ENCODE peak calls at places on chromosomes 11 and 22, in nine cellular contexts. O is vagina, P is kidney epithelial cell, L is A549, D is heart left ventricle, W is dorsolateral prefrontal cortex, Q is upper lobe of right lung, U is left ventricle myocardium inferior, B is heart right ventricle. Z is an unnamed sample.

GRCh38 chr11:123188508-123189165 is 6.4 kb downstream of the CLMP start:
- DNase-seq in O (no peak), B (no peak), Q (no peak), U (no peak), W (peak), D (no peak), P (no peak), L (no peak), Z (no peak)

GRCh38 chr22:22392131-22392530 is 116.4 kb downstream of the ZNF280B start:
- DNase-seq in D (no peak), U (no peak), B (no peak), P (no peak), W (no peak), Q (no peak), L (no peak), O (peak), Z (no peak)

GRCh38 chr22:18060646-18061620 is 16.9 kb upstream of the PEX26 start:
- DNase-seq in L (peak), Q (peak), D (no peak), U (no peak), W (no peak), P (peak), B (no peak), O (no peak), Z (no peak)

GRCh38 chr22:30204742-30205111 is 41.8 kb downstream of the LIF start:
- DNase-seq in L (no peak), Q (no peak), O (no peak), P (no peak), B (no peak), U (no peak), D (no peak), W (peak), Z (no peak)

GRCh38 chr22:36238348-36239149 is 778 bp downstream of the APOL2 start:
- DNase-seq in L (no peak), D (no peak), B (no peak), P (no peak), O (peak), W (no peak), Q (no peak), U (no peak), Z (no peak)

GRCh38 chr11:81092517-81092916 is 1641.1 kb downstream of the FAM181B start:
- DNase-seq in U (no peak), D (no peak), Q (no peak), W (no peak), B (no peak), P (no peak), O (no peak), L (no peak), Z (no peak)

GRCh38 chr11:77446911-77447629 is 26.8 kb downstream of the PAK1 start:
- DNase-seq in Q (no peak), O (no peak), P (no peak), U (no peak), D (no peak), B (no peak), L (no peak), W (no peak), Z (no peak)

GRCh38 chr11:100969008-100969407 is 160.6 kb downstream of the PGR start:
- DNase-seq in O (no peak), L (no peak), D (no peak), P (no peak), Q (no peak), U (no peak), W (no peak), B (no peak), Z (no peak)

GRCh38 chr11:30125461-30125860 is 105.4 kb upstream of the FSHB start:
- DNase-seq in O (no peak), W (no peak), B (no peak), L (no peak), U (no peak), D (no peak), Q (no peak), P (no peak), Z (no peak)

GRCh38 chr11:34214961-34215805 is 109.8 kb downstream of the NAT10 start:
- DNase-seq in Q (no peak), W (no peak), L (peak), P (peak), D (no peak), B (no peak), U (no peak), O (no peak), Z (no peak)

GRCh38 chr22:28369849-28370248 is 309.8 kb downstream of the TTC28 start:
- DNase-seq in Q (no peak), B (no peak), P (no peak), L (no peak), D (no peak), O (no peak), U (no peak), W (no peak), Z (no peak)

GRCh38 chr22:31853736-31854500 is 90.4 kb upstream of the YWHAH start:
- DNase-seq in B (no peak), P (no peak), O (no peak), W (no peak), L (no peak), D (no peak), U (no peak), Q (no peak), Z (no peak)

DNA sequence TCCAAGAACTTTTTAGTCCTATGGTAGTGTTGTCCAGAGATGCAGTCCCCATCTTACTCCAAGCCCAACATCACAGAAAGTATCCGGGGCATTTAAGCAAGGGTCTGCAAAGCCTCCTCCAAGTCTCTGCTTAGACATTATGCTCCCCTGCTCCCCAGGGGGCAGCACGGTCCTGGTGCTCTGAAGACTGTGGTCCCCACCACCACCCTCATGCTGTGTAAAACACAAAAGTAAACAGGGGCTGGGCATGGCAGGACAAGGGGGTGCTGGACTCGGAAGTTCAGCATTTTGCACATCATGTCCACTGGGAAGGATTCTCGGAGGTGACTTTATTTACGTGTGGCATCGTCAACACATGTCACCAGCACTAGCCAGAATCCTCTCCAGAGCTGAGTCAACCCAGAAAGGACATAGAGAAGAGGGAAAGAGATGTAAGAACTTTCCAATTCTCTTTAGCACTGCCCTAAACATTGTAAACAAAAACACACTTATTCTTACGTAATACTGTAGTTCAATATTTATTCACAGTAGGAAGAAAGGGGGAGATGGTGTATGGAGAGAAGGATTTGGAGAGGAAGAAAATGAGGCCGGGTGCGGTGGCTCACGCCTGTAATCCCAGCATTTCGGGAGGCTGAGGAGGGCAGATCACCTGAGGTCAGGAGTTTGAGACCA is 37.7 kb downstream of the TCIRG1 start:
- DNase-seq in Q (no peak), W (no peak), D (no peak), B (no peak), U (no peak), P (no peak), L (no peak), O (no peak), Z (no peak)
- TF ChIP-seq CTCF in Q (peak), W (peak), D (peak), B (peak), U (peak), P (peak), L (peak), O (peak), Z (no peak)

DNA sequence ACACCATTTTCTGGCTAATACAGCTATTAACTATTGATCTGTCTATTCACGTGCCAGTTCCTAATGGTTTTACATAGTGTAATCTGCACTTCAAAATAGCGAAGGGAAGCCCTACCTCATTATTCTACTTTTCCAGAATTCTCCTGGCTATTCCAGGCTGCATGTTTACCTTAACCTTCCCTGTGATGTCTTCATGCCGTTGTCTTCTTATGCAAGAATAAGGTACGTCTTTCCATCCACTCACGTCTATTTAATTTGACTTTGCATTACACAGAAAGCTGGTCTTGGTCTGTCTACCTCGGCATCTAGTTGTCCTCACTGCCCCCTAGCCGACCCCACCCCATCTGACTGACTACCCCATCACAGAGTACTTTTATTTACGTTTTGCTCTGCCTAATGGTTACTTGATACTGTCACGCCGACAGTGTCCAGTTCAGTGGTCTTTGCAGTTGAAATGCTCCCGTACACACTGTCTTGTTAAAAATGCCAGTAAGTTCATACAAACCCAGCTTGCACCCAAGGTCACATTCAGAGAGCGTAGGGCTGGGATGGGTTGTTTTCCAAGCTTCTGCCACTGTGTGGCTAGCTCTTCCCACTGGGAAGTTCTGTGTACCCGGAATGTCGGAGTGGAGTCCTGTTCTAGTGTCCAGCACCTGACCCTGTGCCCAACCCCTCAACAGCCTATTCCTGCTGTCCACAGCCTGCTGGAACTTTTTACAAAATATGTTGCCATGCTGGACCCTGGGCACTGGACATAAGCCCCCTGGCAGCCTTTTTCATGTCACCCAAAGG is 15.0 kb downstream of the NEAT1 start:
- DNase-seq in O (no peak), W (no peak), P (no peak), U (no peak), B (no peak), D (no peak), Q (peak), L (no peak), Z (no peak)
- H3K4me3 ChIP-seq in O (no peak), W (no peak), P (no peak), U (peak), B (peak), D (peak), Q (no peak), L (no peak), Z (peak)

GRCh38 chr11:69708731-69709401 is 5.0 kb upstream of the FGF19 start:
- DNase-seq in L (no peak), Q (no peak), U (no peak), P (no peak), D (no peak), W (no peak), B (no peak), O (no peak), Z (no peak)
- TF ChIP-seq CTCF in L (no peak), Q (no peak), U (no peak), P (no peak), D (no peak), W (no peak), B (no peak), O (no peak), Z (no peak)

GRCh38 chr11:118114266-118114665 is 27.5 kb upstream of the SMIM35 start:
- DNase-seq in Q (peak), B (no peak), O (no peak), U (no peak), L (no peak), P (no peak), W (no peak), D (no peak), Z (no peak)

GRCh38 chr11:118113031-118113430 is 26.3 kb upstream of the SMIM35 start:
- DNase-seq in U (no peak), P (no peak), O (no peak), W (no peak), B (no peak), L (no peak), D (no peak), Q (peak), Z (no peak)

GRCh38 chr11:118120793-118121192 is 31.8 kb downstream of the SCN4B start:
- DNase-seq in B (no peak), Q (no peak), O (no peak), U (no peak), P (no peak), W (no peak), D (no peak), L (no peak), Z (no peak)

GRCh38 chr11:118115048-118115447 is 28.3 kb upstream of the SMIM35 start:
- DNase-seq in B (no peak), L (no peak), P (no peak), D (no peak), U (no peak), W (no peak), O (no peak), Q (peak), Z (no peak)

DNA sequence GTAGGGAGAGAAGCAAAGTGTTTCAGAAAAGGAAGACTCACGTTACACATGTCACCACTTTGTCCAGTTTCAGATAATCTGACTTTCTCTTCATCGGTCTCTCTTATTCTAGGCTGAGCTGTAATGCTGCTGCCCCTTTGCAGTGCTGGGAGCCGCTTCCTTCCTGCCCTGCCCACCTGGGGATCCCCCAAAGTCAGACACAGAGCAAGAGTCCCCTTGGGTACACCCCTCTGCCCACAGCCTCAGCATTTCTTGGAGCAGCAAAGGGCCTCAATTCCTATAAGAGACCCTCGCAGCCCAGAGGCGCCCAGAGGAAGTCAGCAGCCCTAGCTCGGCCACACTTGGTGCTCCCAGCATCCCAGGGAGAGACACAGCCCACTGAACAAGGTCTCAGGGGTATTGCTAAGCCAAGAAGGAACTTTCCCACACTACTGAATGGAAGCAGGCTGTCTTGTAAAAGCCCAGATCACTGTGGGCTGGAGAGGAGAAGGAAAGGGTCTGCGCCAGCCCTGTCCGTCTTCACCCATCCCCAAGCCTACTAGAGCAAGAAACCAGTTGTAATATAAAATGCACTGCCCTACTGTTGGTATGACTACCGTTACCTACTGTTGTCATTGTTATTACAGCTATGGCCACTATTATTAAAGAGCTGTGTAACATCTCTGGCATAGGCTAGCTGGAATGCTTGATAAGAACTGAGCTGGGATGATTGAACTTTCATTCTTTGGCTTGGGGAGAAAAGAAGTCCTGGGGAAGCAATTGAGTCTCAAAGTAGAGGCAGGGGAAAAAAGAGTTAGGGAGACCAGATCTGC is 31.2 kb upstream of the SMIM35 start:
- DNase-seq in B (no peak), L (no peak), Q (peak), D (no peak), P (no peak), W (no peak), U (no peak), O (no peak), Z (no peak)
- H3K4me3 ChIP-seq in B (no peak), L (no peak), Q (no peak), D (no peak), P (no peak), W (no peak), U (no peak), O (no peak), Z (no peak)

Z was measured in thoracic aorta.